ENCODE peak calls at places on chromosomes 2 and 18, in nine cellular contexts. Q is esophagus squamous epithelium, O is NCI-H2081, M is NCI-H748 treated with DMSO at 0.1 percent for 48 hours, E is HS-27A, Y is ascending aorta, N is A549, D is pons, R is body of pancreas. A is an unnamed sample.

GRCh38 chr2:128786800-128787478 is 468.3 kb upstream of the HS6ST1 start:
- DNase-seq in M (no peak), D (no peak), Q (no peak), N (no peak), Y (no peak), E (no peak), R (no peak), O (no peak), A (no peak)

GRCh38 chr2:215746507-215747243 is 266.7 kb downstream of the MREG start:
- DNase-seq in E (no peak), Q (no peak), N (no peak), O (no peak), M (no peak), D (no peak), Y (no peak), R (no peak), A (no peak)

GRCh38 chr2:184920451-184920965 is 322.2 kb downstream of the ZNF804A start:
- DNase-seq in M (no peak), Y (no peak), D (no peak), O (no peak), Q (no peak), R (no peak), N (no peak), E (no peak), A (no peak)

GRCh38 chr2:63977904-63978303 is 41.3 kb downstream of the VPS54 start:
- DNase-seq in R (no peak), O (no peak), M (no peak), N (no peak), D (no peak), Q (no peak), E (no peak), Y (no peak), A (no peak)

GRCh38 chr2:67043781-67044478 is 353.2 kb upstream of the ETAA1 start:
- DNase-seq in E (no peak), O (no peak), N (no peak), D (no peak), R (no peak), M (no peak), Y (no peak), Q (no peak), A (no peak)

GRCh38 chr18:11495441-11495840 is 114.0 kb upstream of the SLC35G4 start:
- DNase-seq in N (no peak), Y (no peak), O (no peak), E (no peak), R (no peak), D (no peak), M (no peak), Q (no peak), A (no peak)

GRCh38 chr2:40479995-40480525 is 28.2 kb upstream of the SLC8A1 start:
- DNase-seq in N (no peak), Y (no peak), R (peak), D (no peak), M (no peak), E (no peak), O (no peak), Q (no peak), A (no peak)

GRCh38 chr2:217933326-217933993 is 69.3 kb downstream of the TNS1 start:
- DNase-seq in E (no peak), Q (no peak), D (peak), M (peak), O (peak), Y (no peak), N (no peak), R (peak), A (no peak)

GRCh38 chr2:240620149-240620731 is 5.0 kb upstream of the GPR35 start:
- DNase-seq in Q (no peak), E (no peak), R (no peak), N (no peak), Y (peak), D (no peak), O (no peak), M (no peak), A (no peak)

GRCh38 chr2:174617713-174618112 is 20.1 kb upstream of the WIPF1 start:
- DNase-seq in E (no peak), R (no peak), M (no peak), Y (no peak), D (no peak), N (no peak), Q (no peak), O (no peak), A (no peak)

GRCh38 chr2:189022492-189022891 is 48.3 kb downstream of the COL3A1 start:
- DNase-seq in M (no peak), Y (no peak), R (no peak), Q (no peak), O (no peak), D (no peak), E (no peak), N (no peak), A (no peak)